ENCODE peak calls at places on chromosomes 16 and 17, in seven cellular contexts. L, F, C, B, J, N and T are unnamed samples.

GRCh38 chr17:9837551-9838471 is 12.1 kb downstream of the GLP2R start:
- DNase-seq in F (no peak), N (no peak), J (peak), C (peak), L (peak), B (no peak), T (no peak)

GRCh38 chr16:4882633-4883285 is 35.5 kb downstream of the UBN1 start:
- DNase-seq in J (no peak), L (peak), C (peak), B (peak), F (no peak), N (no peak), T (no peak)

GRCh38 chr16:73037331-73037745 is 10.6 kb downstream of the ZFHX3 start:
- DNase-seq in J (no peak), F (no peak), N (no peak), B (no peak), C (peak), L (no peak), T (no peak)

GRCh38 chr16:89199241-89200123 is 855 bp downstream of the SLC22A31 start:
- DNase-seq in J (no peak), C (no peak), L (no peak), B (no peak), N (no peak), F (no peak), T (no peak)

GRCh38 chr16:82814059-82814458 is 187.3 kb downstream of the CDH13 start:
- DNase-seq in B (no peak), N (no peak), F (no peak), J (no peak), C (no peak), L (no peak), T (no peak)

GRCh38 chr17:9169116-9169515 is 147.8 kb downstream of the NTN1 start:
- DNase-seq in C (no peak), N (no peak), J (no peak), B (no peak), F (no peak), L (no peak), T (no peak)

GRCh38 chr16:52569296-52569695 is 22.4 kb upstream of the TOX3 start:
- DNase-seq in J (no peak), F (no peak), L (no peak), C (no peak), B (no peak), N (no peak), T (no peak)

GRCh38 chr17:75707096-75707720 is 14.1 kb upstream of the ITGB4 start:
- DNase-seq in F (no peak), C (peak), B (peak), J (no peak), L (peak), N (no peak), T (no peak)

GRCh38 chr17:15261063-15261817 is 3.9 kb downstream of the PMP22 start:
- DNase-seq in N (peak), L (no peak), B (no peak), F (peak), C (peak), J (no peak), T (peak)

GRCh38 chr16:79390481-79391051 is 210.0 kb downstream of the MAF start:
- DNase-seq in C (no peak), F (no peak), N (no peak), B (no peak), J (no peak), L (no peak), T (no peak)

GRCh38 chr17:60089097-60089844 is 10.6 kb upstream of the HEATR6 start:
- DNase-seq in B (no peak), C (no peak), F (no peak), J (no peak), N (no peak), L (no peak), T (no peak)

GRCh38 chr17:1232786-1233185 is 37.5 kb upstream of the BHLHA9 start:
- DNase-seq in F (no peak), L (no peak), C (no peak), N (no peak), J (peak), B (no peak), T (no peak)

GRCh38 chr17:78637146-78637545 is 60.0 kb upstream of the DNAH17 start:
- DNase-seq in N (no peak), L (no peak), B (no peak), F (no peak), J (no peak), C (no peak), T (no peak)

GRCh38 chr16:16038950-16039349 is 89.5 kb downstream of the ABCC1 start:
- DNase-seq in L (no peak), N (no peak), F (no peak), J (no peak), B (no peak), C (no peak), T (no peak)

GRCh38 chr16:84184775-84185174 is 2.1 kb downstream of the TAF1C start:
- DNase-seq in C (peak), L (no peak), J (no peak), B (no peak), F (no peak), N (no peak), T (no peak)

GRCh38 chr16:53304334-53304733 is 129.9 kb upstream of the RBL2 start:
- DNase-seq in B (no peak), N (no peak), F (no peak), L (no peak), J (no peak), C (no peak), T (no peak)

GRCh38 chr17:40350410-40351184 is 13.9 kb downstream of the GJD3 start:
- DNase-seq in F (peak), N (no peak), L (no peak), B (no peak), J (no peak), C (no peak), T (no peak)

GRCh38 chr17:50835563-50836231 is at the start of gene WFIKKN2:
- DNase-seq in C (no peak), N (no peak), J (no peak), L (no peak), F (no peak), B (no peak), T (no peak)

GRCh38 chr17:17781591-17782424 is 55.0 kb downstream of the SREBF1 start:
- DNase-seq in C (peak), J (peak), B (peak), N (peak), L (peak), F (peak), T (peak)

GRCh38 chr16:4180511-4180910 is 61.4 kb downstream of the SRL start:
- DNase-seq in B (no peak), J (no peak), C (no peak), F (no peak), L (no peak), N (no peak), T (no peak)

GRCh38 chr16:57531253-57531575 is 5.2 kb downstream of the CCDC102A start:
- DNase-seq in N (peak), B (no peak), J (no peak), C (no peak), F (no peak), L (no peak), T (no peak)

GRCh38 chr17:3657874-3658783 is 10.2 kb downstream of the TAX1BP3 start:
- DNase-seq in C (no peak), B (no peak), L (no peak), J (no peak), N (no peak), F (no peak), T (no peak)

GRCh38 chr16:3256876-3257465 is 538 bp upstream of the MEFV start:
- DNase-seq in C (no peak), L (no peak), B (no peak), J (no peak), N (no peak), F (no peak), T (no peak)

GRCh38 chr16:77793417-77793816 is 5.1 kb downstream of the VAT1L start:
- DNase-seq in N (no peak), J (no peak), C (no peak), B (no peak), L (no peak), F (no peak), T (no peak)

GRCh38 chr17:10278218-10278617 is 79.8 kb upstream of the GAS7 start:
- DNase-seq in C (no peak), N (peak), B (no peak), F (no peak), J (no peak), L (no peak), T (no peak)

GRCh38 chr16:35735403-35736251 is 2276.2 kb downstream of the TP53TG3F start:
- DNase-seq in B (no peak), C (no peak), N (no peak), J (no peak), F (no peak), L (no peak), T (no peak)

GRCh38 chr17:73196500-73196899 is 3.6 kb downstream of the COG1 start:
- DNase-seq in B (no peak), F (no peak), N (peak), L (no peak), C (peak), J (no peak), T (peak)

GRCh38 chr17:35889241-35889640 is 9.1 kb upstream of the CCL5 start:
- DNase-seq in J (no peak), F (no peak), C (no peak), N (no peak), B (no peak), L (no peak), T (no peak)

GRCh38 chr16:50711862-50712567 is 18.6 kb downstream of the NOD2 start:
- DNase-seq in N (no peak), F (no peak), C (peak), L (no peak), B (no peak), J (no peak), T (no peak)

GRCh38 chr17:66715076-66715675 is 119.7 kb upstream of the CACNG5 start:
- DNase-seq in L (no peak), B (no peak), N (no peak), C (no peak), J (no peak), F (no peak), T (no peak)

DNA sequence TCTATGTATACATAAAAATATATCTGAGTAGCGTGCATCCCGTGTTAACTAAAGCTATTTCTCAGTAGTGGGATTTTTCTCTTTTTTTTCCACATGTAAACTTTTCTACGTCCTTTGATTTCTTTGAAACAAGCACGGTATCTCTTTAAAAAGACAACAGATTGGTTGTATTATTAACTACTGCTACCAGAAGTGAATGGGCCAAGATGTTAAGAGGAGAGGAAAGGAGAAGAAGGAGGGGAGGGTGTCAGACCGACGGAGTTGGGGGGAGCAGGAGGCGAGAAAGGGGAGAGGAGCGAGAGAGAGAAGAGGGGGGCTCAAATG is 75.1 kb downstream of the CMC2 start:
- DNase-seq in L (no peak), C (no peak), N (no peak), F (no peak), B (no peak), J (no peak), T (no peak)
- TF ChIP-seq CTCF in L (no peak), C (no peak), N (no peak), F (no peak), B (no peak), J (no peak), T (no peak)

DNA sequence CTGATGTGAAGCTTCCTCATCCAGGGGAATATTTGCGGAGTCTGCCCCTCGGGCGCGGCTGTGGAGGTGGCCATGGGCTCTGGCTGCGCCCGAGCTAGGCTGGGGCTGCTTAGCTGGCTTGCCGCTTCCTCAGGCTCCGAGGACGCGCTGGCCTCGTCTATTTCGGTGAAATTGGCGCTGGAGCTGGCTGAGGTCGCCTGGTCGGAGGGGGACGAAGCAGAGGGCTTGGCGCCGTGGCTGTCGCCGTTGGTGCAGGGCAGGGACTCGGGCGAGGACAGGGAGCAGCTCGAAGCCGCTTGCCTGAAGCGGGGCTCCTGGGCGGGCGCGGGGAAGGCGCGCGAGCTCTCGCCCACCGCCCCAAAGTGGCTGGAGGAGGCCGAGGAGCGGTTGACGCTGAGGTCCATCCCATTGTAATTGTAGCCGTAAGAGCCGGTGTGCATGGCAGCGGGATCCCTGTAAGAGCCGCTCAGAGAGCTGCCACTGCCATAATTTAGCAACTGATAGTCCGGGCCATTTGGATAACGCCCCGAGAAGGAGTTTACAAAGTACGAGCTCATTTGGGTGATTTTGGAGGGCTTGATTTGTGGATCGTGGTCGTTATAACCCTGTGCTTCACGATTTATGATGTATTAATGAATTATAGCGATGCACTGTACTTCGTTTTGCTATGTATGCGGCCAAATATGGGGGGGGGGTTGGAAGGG is at the start of gene HOXB5:
- DNase-seq in F (no peak), B (no peak), L (no peak), N (no peak), J (no peak), C (no peak), T (no peak)
- TF ChIP-seq CTCF in F (no peak), B (no peak), L (no peak), N (no peak), J (no peak), C (no peak), T (no peak)

DNA sequence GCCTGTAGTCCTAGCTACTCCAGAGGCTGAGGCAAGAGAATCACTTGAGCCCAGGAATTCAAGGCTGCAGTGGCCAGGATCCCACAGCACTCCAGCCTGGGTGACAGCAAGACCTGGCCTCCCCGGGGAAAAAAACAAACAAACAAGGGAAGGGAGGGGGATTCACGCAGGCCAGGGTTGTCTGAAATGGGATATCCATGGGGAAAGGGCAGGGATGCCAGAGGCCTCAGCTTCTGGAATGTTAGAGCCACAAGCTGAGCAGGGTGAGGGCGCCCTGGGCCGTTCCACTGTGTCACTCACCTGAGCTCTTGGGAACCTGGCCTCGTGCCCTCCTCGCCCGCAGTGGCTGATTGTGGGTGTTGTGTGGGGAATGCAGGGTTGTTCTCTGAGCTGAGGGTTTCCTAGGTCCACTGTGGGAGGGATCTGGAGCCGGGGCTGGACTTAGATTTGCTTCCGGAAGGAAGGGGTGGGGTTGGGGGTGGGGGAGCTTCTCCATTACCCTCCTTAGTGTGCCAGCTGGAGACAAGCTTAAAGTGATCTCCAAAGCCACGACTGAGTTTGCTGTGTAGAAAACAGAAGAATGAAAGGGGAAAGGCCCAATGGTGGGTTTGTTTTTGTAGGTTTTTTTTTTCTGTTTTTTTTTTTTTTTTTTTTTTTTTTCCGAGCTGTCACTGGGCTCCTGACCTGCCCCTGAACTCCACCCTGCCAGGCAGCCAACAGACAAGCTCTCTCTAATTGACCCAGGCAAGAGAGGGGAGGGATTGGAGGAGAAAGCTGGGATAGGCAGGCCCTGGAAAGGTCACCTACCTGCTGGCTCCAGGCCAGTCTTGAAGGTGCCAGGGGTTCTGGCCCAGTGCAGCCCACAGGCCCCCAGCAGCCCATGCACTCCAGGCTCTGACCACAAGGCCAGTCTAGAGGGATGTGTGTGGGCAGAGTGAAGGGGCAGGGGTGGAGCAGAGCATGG is at the start of gene SULT1A1:
- DNase-seq in C (peak), N (peak), L (no peak), J (no peak), B (peak), F (no peak), T (no peak)
- TF ChIP-seq CTCF in C (no peak), N (no peak), L (no peak), J (no peak), B (no peak), F (no peak), T (no peak)

DNA sequence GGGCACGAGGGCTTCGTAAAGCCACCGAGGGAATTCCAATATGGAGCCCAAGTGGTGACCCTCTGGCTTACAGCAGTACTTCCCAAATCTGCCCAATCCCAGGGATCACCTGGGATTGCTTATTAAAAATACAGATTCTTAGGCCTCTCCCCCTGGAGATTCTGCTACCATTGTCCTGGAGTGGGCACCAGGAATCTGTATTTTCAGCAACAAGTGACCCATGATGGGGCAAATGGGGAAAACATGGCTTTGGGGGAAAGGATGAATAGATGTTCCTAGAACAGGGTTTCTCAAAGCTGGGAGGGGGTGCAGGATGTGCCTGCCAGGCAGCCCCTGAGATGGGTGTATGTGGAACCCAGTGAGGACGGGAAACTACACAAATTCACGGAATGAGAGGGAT is 40.6 kb downstream of the EMP2 start:
- DNase-seq in N (no peak), J (no peak), F (no peak), C (no peak), B (no peak), L (no peak), T (no peak)
- TF ChIP-seq CTCF in N (no peak), J (no peak), F (no peak), C (no peak), B (no peak), L (no peak), T (no peak)

GRCh38 chr17:44556114-44556853 is 1.0 kb upstream of the FZD2 start:
- DNase-seq in C (peak), L (no peak), F (peak), J (no peak), N (peak), B (no peak), T (peak)
- TF ChIP-seq CTCF in C (no peak), L (no peak), F (no peak), J (no peak), N (no peak), B (no peak), T (no peak)

GRCh38 chr17:42720996-42721583 is 23.8 kb downstream of the EZH1 start:
- DNase-seq in L (peak), J (peak), C (peak), N (no peak), B (no peak), F (no peak), T (peak)
- TF ChIP-seq CTCF in L (peak), J (peak), C (peak), N (peak), B (peak), F (peak), T (peak)

GRCh38 chr16:74666425-74667214 is at the start of gene RFWD3:
- DNase-seq in J (peak), L (peak), N (peak), F (peak), B (peak), C (peak), T (peak)
- TF ChIP-seq CTCF in J (no peak), L (no peak), N (no peak), F (no peak), B (no peak), C (no peak), T (no peak)

DNA sequence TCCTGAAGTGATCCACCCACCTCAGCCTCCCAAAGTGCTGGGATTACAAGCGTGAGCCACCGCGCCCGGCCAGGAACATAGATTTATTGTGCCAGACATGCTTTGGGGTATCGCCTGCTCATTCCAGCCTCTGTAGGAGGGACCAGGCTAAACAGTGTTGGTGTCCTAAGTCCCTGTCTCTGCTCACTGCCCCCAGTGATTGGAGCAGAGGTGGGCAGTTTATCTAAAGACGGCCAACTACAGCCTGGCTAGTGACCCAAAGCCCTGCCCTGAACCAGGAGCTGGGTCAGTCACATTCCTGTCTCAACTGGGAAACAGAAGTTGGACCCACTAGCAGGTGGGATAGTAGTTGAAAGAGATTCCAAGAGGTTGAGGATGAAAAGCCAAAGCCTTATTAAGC is 36.3 kb upstream of the ETV4 start:
- DNase-seq in C (no peak), L (no peak), F (no peak), N (no peak), B (no peak), J (no peak), T (no peak)
- TF ChIP-seq CTCF in C (no peak), L (no peak), F (no peak), N (no peak), B (no peak), J (no peak), T (no peak)